ENCODE peak calls at places on chromosomes 7 and 10, in nine cellular contexts. V is activated CD8-positive, alpha-beta memory T cell treated with anti-CD3 and anti-CD28 coated beads, Interleukin-2, amount 50 U/mL, for 48 hours; Q is stimulated activated CD4-positive, alpha-beta T cell treated with anti-CD3 and anti-CD28 coated beads, Interleukin-2, amount 100 ng/mL, for 48 hours; A is activated gamma-delta T cell treated with Interleukin-2 at 50 U/mL for 16 hours; B is SW480; F is tibial artery; S is body of pancreas; C is stimulated activated CD8-positive, alpha-beta memory T cell treated with anti-CD3 and anti-CD28 coated beads, Interleukin-7, amount 100 ng/mL, for 4 hours; I is fibroblast of mammary gland. K is an unnamed sample.

GRCh38 chr7:13872751-13873150 is 116.7 kb downstream of the ETV1 start:
- DNase-seq in Q (no peak), F (no peak), A (no peak), I (no peak), V (no peak), B (no peak), S (no peak), C (no peak), K (no peak)

GRCh38 chr7:30884881-30885280 is 26.8 kb upstream of the AQP1 start:
- DNase-seq in Q (no peak), C (no peak), V (no peak), F (no peak), I (no peak), S (no peak), B (no peak), A (no peak), K (no peak)

GRCh38 chr7:51123322-51124021 is 193.1 kb downstream of the COBL start:
- DNase-seq in S (no peak), C (peak; percentile 36), I (peak; percentile 97), B (peak; percentile 36), Q (peak; percentile 54), V (peak; percentile 80), F (no peak), A (peak; percentile 11), K (no peak)

GRCh38 chr7:32293833-32294232 is 196.3 kb downstream of the LSM5 start:
- DNase-seq in B (no peak), Q (no peak), S (no peak), C (no peak), V (no peak), I (no peak), A (no peak), F (no peak), K (no peak)

GRCh38 chr10:116112232-116113231 is 160.5 kb downstream of the GFRA1 start:
- DNase-seq in S (no peak), V (no peak), I (no peak), Q (no peak), A (no peak), B (no peak), C (no peak), F (no peak), K (no peak)

GRCh38 chr7:47945261-47946015 is 2.8 kb downstream of the PKD1L1 start:
- DNase-seq in B (peak; percentile 57), I (peak; percentile 69), Q (peak; percentile 79), A (peak; percentile 73), F (peak; percentile 82), C (peak; percentile 28), S (peak; percentile 90), V (peak; percentile 89), K (no peak)

GRCh38 chr7:120838281-120838682 is 19.7 kb downstream of the TSPAN12 start:
- DNase-seq in Q (no peak), V (no peak), A (no peak), C (no peak), I (no peak), S (no peak), B (no peak), F (no peak), K (no peak)

GRCh38 chr7:30238721-30239441 is 45.5 kb upstream of the ZNRF2 start:
- DNase-seq in B (peak; percentile 53), V (peak; percentile 59), S (peak; percentile 91), A (no peak), F (no peak), I (peak; percentile 62), C (no peak), Q (peak; percentile 44), K (no peak)

GRCh38 chr10:48440771-48441170 is 134.3 kb downstream of the MAPK8 start:
- DNase-seq in Q (no peak), F (no peak), I (no peak), V (no peak), C (no peak), B (no peak), A (no peak), S (no peak), K (no peak)

GRCh38 chr7:51847461-51848134 is 531.0 kb upstream of the COBL start:
- DNase-seq in B (no peak), Q (no peak), S (no peak), I (no peak), A (no peak), F (no peak), C (no peak), V (no peak), K (no peak)

GRCh38 chr7:116292381-116292780 is 82.0 kb downstream of the TES start:
- DNase-seq in V (no peak), B (no peak), I (no peak), S (no peak), F (no peak), A (no peak), Q (no peak), C (no peak), K (no peak)

GRCh38 chr10:88743999-88744398 is 15.8 kb upstream of the LIPN start:
- DNase-seq in V (no peak), C (no peak), F (no peak), A (no peak), I (no peak), Q (no peak), B (no peak), S (no peak), K (no peak)

GRCh38 chr7:70512719-70513118 is 619.2 kb upstream of the GALNT17 start:
- DNase-seq in Q (no peak), I (no peak), A (no peak), C (no peak), S (no peak), V (no peak), B (no peak), F (no peak), K (no peak)

GRCh38 chr7:104973909-104974415 is 40.0 kb upstream of the KMT2E start:
- DNase-seq in I (peak; percentile 96), S (no peak), F (no peak), C (no peak), Q (no peak), V (no peak), A (no peak), B (no peak), K (no peak)

GRCh38 chr7:39357648-39358047 is 208.6 kb upstream of the YAE1 start:
- DNase-seq in F (no peak), V (no peak), C (no peak), Q (no peak), B (no peak), S (no peak), I (no peak), A (no peak), K (no peak)

GRCh38 chr7:23123007-23123406 is 17.4 kb downstream of the KLHL7 start:
- DNase-seq in V (no peak), Q (no peak), C (no peak), S (no peak), B (no peak), F (no peak), A (no peak), I (no peak), K (no peak)

GRCh38 chr10:480928-481551 is 208.4 kb downstream of the DIP2C start:
- DNase-seq in A (no peak), B (no peak), Q (no peak), F (no peak), V (peak; percentile 36), S (peak; percentile 70), C (no peak), I (peak; percentile 35), K (no peak)

GRCh38 chr10:14205246-14205645 is 125.5 kb downstream of the FRMD4A start:
- DNase-seq in B (no peak), C (no peak), V (no peak), S (no peak), I (no peak), F (no peak), Q (no peak), A (no peak), K (no peak)